ENCODE peak calls at places on chromosome 19, in nine cellular contexts. B is NCI-H510A; Z is stimulated activated CD4-positive, alpha-beta T cell treated with anti-CD3 and anti-CD28 coated beads, Interleukin-1b, Interleukin-23, amount 100 ng/mL, for 4 hours; G is thoracic aorta; J is T follicular helper cell; D is activated naive CD4-positive, alpha-beta T cell treated with anti-CD3 and anti-CD28 coated beads for 36 hours; U is NCI-H1092 treated with DMSO at 0.1 percent for 48 hours; K is fibroblast of the aortic adventitia; X is AG10803. Q is an unnamed sample.

GRCh38 chr19:47544476-47544875 is 28.5 kb downstream of the ZNF541 start:
- DNase-seq in Z (no peak), J (no peak), X (no peak), K (no peak), U (no peak), G (no peak), D (no peak), B (no peak), Q (no peak)

GRCh38 chr19:23563326-23563725 is 123.7 kb downstream of the ZNF675 start:
- DNase-seq in D (no peak), B (no peak), Z (no peak), K (no peak), U (no peak), G (no peak), J (no peak), X (no peak), Q (no peak)

GRCh38 chr19:41877916-41878905 is 1.1 kb downstream of the CD79A start:
- DNase-seq in K (no peak), J (no peak), U (no peak), G (no peak), B (no peak), Z (no peak), X (no peak), D (no peak), Q (no peak)

GRCh38 chr19:49528211-49528771 is 488 bp downstream of the RCN3 start:
- DNase-seq in D (no peak), B (no peak), K (peak; percentile 81), U (no peak), J (no peak), X (peak; percentile 81), G (peak; percentile 11), Z (no peak), Q (no peak)

GRCh38 chr19:13172335-13173128 is 22.3 kb downstream of the IER2 start:
- DNase-seq in K (peak; percentile 78), U (no peak), B (peak; percentile 44), X (peak; percentile 85), D (peak; percentile 93), G (peak; percentile 89), Z (peak; percentile 71), J (peak; percentile 69), Q (peak; percentile 52)

GRCh38 chr19:46224773-46225172 is 4.8 kb upstream of the IGFL1 start:
- DNase-seq in J (no peak), B (no peak), K (no peak), Z (no peak), G (no peak), D (no peak), X (no peak), U (no peak), Q (no peak)

GRCh38 chr19:33799507-33799906 is 2.8 kb downstream of the KCTD15 start:
- DNase-seq in G (no peak), K (no peak), U (no peak), J (no peak), Z (no peak), D (no peak), X (no peak), B (no peak), Q (no peak)

GRCh38 chr19:49677232-49677881 is at the start of gene PRMT1:
- DNase-seq in U (peak; percentile 65), X (no peak), B (no peak), G (no peak), J (peak; percentile 46), D (no peak), Z (no peak), K (no peak), Q (peak; percentile 63)

GRCh38 chr19:38617764-38618589 is at the start of gene MAP4K1:
- DNase-seq in X (no peak), B (peak; percentile 49), Z (peak; percentile 48), G (no peak), K (no peak), D (peak; percentile 84), J (peak; percentile 53), U (no peak), Q (peak; percentile 65)

GRCh38 chr19:51564791-51565190 is 6.3 kb upstream of the ZNF175 start:
- DNase-seq in X (no peak), K (no peak), Z (no peak), G (no peak), U (no peak), J (no peak), D (no peak), B (no peak), Q (no peak)

GRCh38 chr19:13208131-13208963 is 58.1 kb downstream of the IER2 start:
- DNase-seq in D (peak; percentile 87), G (no peak), Z (peak; percentile 52), K (peak; percentile 75), B (no peak), X (peak; percentile 76), J (peak; percentile 39), U (no peak), Q (peak; percentile 27)

GRCh38 chr19:1672038-1672768 is 19.8 kb upstream of the TCF3 start:
- DNase-seq in U (no peak), J (peak; percentile 25), X (peak; percentile 31), G (no peak), B (no peak), K (peak; percentile 23), D (peak; percentile 59), Z (peak; percentile 57), Q (no peak)

GRCh38 chr19:3375221-3376088 is 9.1 kb downstream of the NFIC start:
- DNase-seq in Z (no peak), K (peak; percentile 64), B (no peak), G (peak; percentile 81), U (no peak), X (peak; percentile 37), D (no peak), J (no peak), Q (no peak)

GRCh38 chr19:50702870-50703829 is 16.5 kb downstream of the SHANK1 start:
- DNase-seq in B (no peak), U (no peak), K (no peak), D (no peak), G (no peak), J (no peak), Z (no peak), X (no peak), Q (no peak)

GRCh38 chr19:40223135-40223822 is 3.2 kb downstream of the CCNP start:
- DNase-seq in J (peak; percentile 22), K (no peak), G (no peak), X (no peak), Z (no peak), U (no peak), D (peak; percentile 40), B (no peak), Q (peak; percentile 13)

GRCh38 chr19:33442706-33443105 is 69.2 kb downstream of the CEBPG start:
- DNase-seq in K (no peak), G (no peak), D (no peak), B (no peak), X (no peak), J (no peak), U (no peak), Z (no peak), Q (no peak)

GRCh38 chr19:30802424-30803013 is 430.3 kb downstream of the ZNF536 start:
- DNase-seq in Z (no peak), J (no peak), B (no peak), G (no peak), D (no peak), X (no peak), U (no peak), K (no peak), Q (no peak)

GRCh38 chr19:36508325-36508724 is 19.0 kb upstream of the ZNF566 start:
- DNase-seq in Z (no peak), J (no peak), K (no peak), B (no peak), U (no peak), D (no peak), X (no peak), G (no peak), Q (no peak)

GRCh38 chr19:49932041-49932451 is 2.7 kb upstream of the NUP62 start:
- DNase-seq in K (no peak), X (no peak), Z (no peak), B (no peak), G (no peak), D (no peak), J (no peak), U (no peak), Q (no peak)

GRCh38 chr19:511101-511841 is 4.0 kb downstream of the TPGS1 start:
- DNase-seq in J (peak; percentile 91), D (peak; percentile 89), B (peak; percentile 89), K (no peak), X (no peak), U (peak; percentile 91), G (no peak), Z (peak; percentile 66), Q (peak; percentile 94)

GRCh38 chr19:8811315-8812172 is 20.6 kb downstream of the ZNF558 start:
- DNase-seq in D (no peak), X (peak; percentile 4), G (no peak), B (no peak), U (no peak), K (no peak), Z (no peak), J (no peak), Q (no peak)

GRCh38 chr19:38512277-38512676 is 78.8 kb downstream of the RYR1 start:
- DNase-seq in J (no peak), K (no peak), Z (no peak), G (no peak), D (no peak), X (no peak), B (no peak), U (no peak), Q (no peak)

GRCh38 chr19:6248341-6248740 is 31.4 kb downstream of the MLLT1 start:
- DNase-seq in D (no peak), Z (no peak), B (no peak), X (no peak), U (no peak), G (no peak), K (no peak), J (no peak), Q (no peak)

GRCh38 chr19:48319647-48320537 is 5.5 kb upstream of the EMP3 start:
- DNase-seq in Z (peak; percentile 70), D (peak; percentile 89), B (peak; percentile 39), K (peak; percentile 86), G (peak; percentile 52), U (peak; percentile 32), J (peak; percentile 71), X (peak; percentile 72), Q (peak; percentile 71)

GRCh38 chr19:38216785-38217746 is 7.0 kb downstream of the DPF1 start:
- DNase-seq in K (no peak), G (no peak), B (no peak), Z (no peak), X (no peak), U (no peak), D (no peak), J (no peak), Q (no peak)

GRCh38 chr19:873084-874019 is 13.9 kb downstream of the CFD start:
- DNase-seq in U (no peak), G (no peak), J (peak; percentile 76), B (no peak), Z (peak; percentile 45), D (peak; percentile 74), K (no peak), X (peak; percentile 72), Q (peak; percentile 90)

GRCh38 chr19:34556500-34556899 is 74.9 kb downstream of the WTIP start:
- DNase-seq in X (peak; percentile 25), J (no peak), B (no peak), D (peak; percentile 65), U (peak; percentile 35), K (peak; percentile 63), G (no peak), Z (no peak), Q (no peak)

GRCh38 chr19:2427323-2428026 is at the start of gene TIMM13:
- DNase-seq in K (peak; percentile 97), G (peak; percentile 87), D (peak; percentile 96), Z (peak; percentile 92), B (peak; percentile 87), X (peak; percentile 93), J (peak; percentile 94), U (peak; percentile 97), Q (peak; percentile 92)

GRCh38 chr19:5086232-5086631 is 117.3 kb downstream of the KDM4B start:
- DNase-seq in U (no peak), D (no peak), X (no peak), B (no peak), J (no peak), Z (no peak), K (no peak), G (no peak), Q (no peak)

GRCh38 chr19:58401825-58402433 is 6.5 kb downstream of the RNF225 start:
- DNase-seq in D (no peak), K (no peak), X (no peak), B (no peak), G (no peak), U (no peak), Z (no peak), J (no peak), Q (no peak)

GRCh38 chr19:55095260-55096060 is 19.8 kb downstream of the EPS8L1 start:
- DNase-seq in Z (no peak), U (no peak), G (no peak), B (no peak), K (no peak), J (no peak), X (no peak), D (no peak), Q (no peak)